ENCODE peak calls at places on chromosome 13, in six cellular contexts. I, B, Z, T, R and M are unnamed samples.

GRCh38 chr13:104993708-104994107 is 1541.8 kb downstream of the EFNB2 start:
- DNase-seq in I (no peak), Z (no peak), R (no peak), B (no peak), T (no peak), M (no peak)

GRCh38 chr13:96730676-96731075 is 263.6 kb downstream of the OXGR1 start:
- DNase-seq in B (no peak), T (no peak), Z (no peak), R (no peak), I (peak), M (no peak)

GRCh38 chr13:41985788-41986508 is 25.0 kb upstream of the VWA8 start:
- DNase-seq in Z (no peak), R (no peak), I (no peak), B (no peak), T (no peak), M (no peak)

GRCh38 chr13:62879071-62879470 is 1463.4 kb upstream of the PCDH20 start:
- DNase-seq in T (no peak), B (no peak), Z (no peak), R (no peak), I (peak), M (no peak)

GRCh38 chr13:109644069-109644750 is 142.2 kb downstream of the IRS2 start:
- DNase-seq in B (no peak), T (no peak), Z (no peak), R (no peak), I (no peak), M (no peak)

GRCh38 chr13:30679483-30680330 is 55.6 kb upstream of the ALOX5AP start:
- DNase-seq in B (no peak), T (no peak), I (peak), Z (no peak), R (peak), M (no peak)

GRCh38 chr13:112826565-112826964 is 136.7 kb downstream of the ATP11A start:
- DNase-seq in B (no peak), T (no peak), R (no peak), Z (no peak), I (no peak), M (no peak)

GRCh38 chr13:60492187-60492586 is 95.2 kb downstream of the TDRD3 start:
- DNase-seq in B (no peak), Z (no peak), R (no peak), T (no peak), I (no peak), M (no peak)

GRCh38 chr13:52980695-52981094 is 47.9 kb upstream of the OLFM4 start:
- DNase-seq in R (no peak), T (no peak), B (no peak), I (no peak), Z (no peak), M (no peak)

GRCh38 chr13:94435604-94436226 is 43.8 kb downstream of the DCT start:
- DNase-seq in I (peak), Z (no peak), T (no peak), R (no peak), B (peak), M (no peak)

GRCh38 chr13:35838356-35838755 is 292.8 kb downstream of the DCLK1 start:
- DNase-seq in R (no peak), I (peak), T (no peak), B (no peak), Z (no peak), M (no peak)

GRCh38 chr13:42420304-42420703 is 148.4 kb downstream of the AKAP11 start:
- DNase-seq in T (no peak), I (no peak), B (no peak), Z (no peak), R (no peak), M (no peak)

GRCh38 chr13:94620286-94620896 is 18.7 kb downstream of the GPR180 start:
- DNase-seq in R (no peak), I (peak), B (peak), Z (no peak), T (no peak), M (no peak)

GRCh38 chr13:109879338-109879737 is 93.0 kb upstream of the IRS2 start:
- DNase-seq in Z (no peak), T (no peak), R (no peak), B (no peak), I (no peak), M (no peak)

GRCh38 chr13:46743191-46743590 is 53.8 kb downstream of the ESD start:
- DNase-seq in I (peak), Z (no peak), R (no peak), T (no peak), B (no peak), M (no peak)

GRCh38 chr13:33728271-33729037 is 89.5 kb upstream of the RFC3 start:
- DNase-seq in I (peak), R (no peak), B (no peak), T (peak), Z (no peak), M (no peak)

GRCh38 chr13:19984430-19985218 is 26.1 kb downstream of the ZMYM2 start:
- DNase-seq in Z (no peak), I (peak), B (peak), T (no peak), R (no peak), M (no peak)
- TF ChIP-seq CTCF in Z (no peak), I (peak), B (peak), T (peak), R (peak), M (peak)

GRCh38 chr13:71672527-71672926 is 194.5 kb downstream of the DACH1 start:
- DNase-seq in B (no peak), R (no peak), T (no peak), Z (no peak), I (peak), M (no peak)
- TF ChIP-seq CTCF in B (no peak), R (peak), T (no peak), Z (no peak), I (peak), M (peak)

GRCh38 chr13:78587395-78587794 is 16.0 kb downstream of the POU4F1 start:
- DNase-seq in T (no peak), R (no peak), Z (no peak), B (no peak), I (no peak), M (no peak)

GRCh38 chr13:78589206-78589605 is 14.1 kb downstream of the POU4F1 start:
- DNase-seq in Z (peak), R (no peak), I (peak), B (peak), T (no peak), M (peak)

DNA sequence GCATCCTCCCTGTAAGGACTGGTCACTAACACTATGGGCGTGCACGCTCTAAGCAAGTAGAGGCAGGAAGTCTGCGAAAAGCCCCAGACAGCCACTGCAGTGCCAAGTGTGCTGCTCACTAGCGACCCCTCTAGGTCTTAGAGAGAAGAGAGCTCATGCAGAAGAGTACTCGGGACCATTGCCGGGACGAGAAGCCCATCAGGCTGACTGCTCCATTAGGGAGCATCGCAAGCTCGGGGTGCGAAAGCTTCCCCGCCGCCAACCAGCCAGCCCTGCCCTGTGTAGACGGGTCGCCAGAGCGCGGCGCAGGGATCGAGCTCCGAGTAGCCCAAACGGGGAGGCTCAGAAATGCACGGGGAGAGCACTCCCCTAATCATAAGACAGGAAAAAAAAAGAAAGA is 16.6 kb downstream of the POU4F1 start:
- DNase-seq in R (no peak), B (peak), T (no peak), Z (no peak), I (no peak), M (no peak)
- TF ChIP-seq CTCF in R (no peak), B (peak), T (no peak), Z (no peak), I (peak), M (peak)

DNA sequence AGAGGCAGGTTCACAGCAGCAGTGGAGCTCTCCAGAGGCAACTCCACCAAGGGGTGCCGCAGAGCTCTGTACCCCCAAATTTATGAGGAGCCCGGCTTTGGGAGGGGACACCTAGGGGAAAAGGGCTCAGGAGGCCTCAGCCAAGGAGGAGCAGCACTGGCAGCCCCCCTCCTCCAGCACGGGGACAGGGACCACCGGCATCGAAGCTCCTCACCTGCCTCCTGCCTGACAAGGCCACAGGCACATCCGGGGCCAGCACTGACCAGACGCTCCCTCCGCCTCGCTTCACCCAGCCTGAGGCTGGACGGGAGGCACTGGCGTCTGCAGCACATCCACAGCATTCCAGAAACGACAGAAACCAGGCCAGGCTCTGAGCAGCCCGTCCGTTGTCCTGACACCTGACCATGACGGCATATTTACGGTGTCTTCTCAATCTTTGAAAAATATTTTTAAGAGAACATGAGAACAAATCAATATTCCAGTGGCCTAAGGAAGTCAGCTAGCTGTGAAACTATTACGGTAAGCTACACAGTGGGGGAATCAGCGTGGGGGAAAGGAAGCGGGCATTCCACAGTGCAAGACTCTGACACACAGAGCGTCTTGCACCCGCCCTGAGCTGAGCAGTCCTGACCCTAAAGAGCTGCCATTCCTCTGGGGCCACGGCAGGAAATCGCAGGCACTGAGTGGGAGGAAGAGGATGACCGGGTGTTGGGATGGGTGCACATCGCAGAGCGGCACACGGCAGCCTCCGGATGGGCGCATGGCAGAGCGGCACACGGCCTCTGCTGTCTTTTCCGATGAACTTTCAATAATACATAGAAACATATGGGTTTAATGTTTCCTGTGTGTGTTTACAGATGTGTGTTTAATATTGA is 26.8 kb downstream of the RASA3 start:
- DNase-seq in Z (no peak), B (no peak), T (peak), R (no peak), I (no peak), M (no peak)
- TF ChIP-seq CTCF in Z (no peak), B (no peak), T (no peak), R (no peak), I (no peak), M (no peak)

DNA sequence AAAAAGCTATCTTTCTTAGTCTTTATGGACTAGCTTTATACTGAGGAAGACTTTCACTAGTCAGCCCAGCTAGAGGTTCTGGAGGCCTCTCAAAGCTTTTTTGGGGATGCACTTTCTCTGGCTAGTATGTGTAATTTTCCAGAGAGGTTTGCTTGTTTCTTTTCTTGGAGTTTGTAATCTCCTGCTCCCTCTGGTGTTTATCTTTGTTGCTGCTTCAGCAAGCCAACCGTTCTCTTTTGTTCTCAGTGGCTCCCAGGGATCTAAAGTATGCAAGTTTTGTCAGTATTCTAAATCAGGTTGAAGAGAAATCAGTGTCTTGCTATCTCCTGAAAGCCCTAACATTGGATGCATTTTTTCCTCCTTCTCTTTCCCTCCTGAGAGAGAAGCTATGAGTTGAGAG is 121.1 kb upstream of the MYO16 start:
- DNase-seq in Z (no peak), I (peak), T (no peak), B (no peak), R (no peak), M (no peak)
- TF ChIP-seq CTCF in Z (peak), I (peak), T (no peak), B (peak), R (peak), M (peak)

GRCh38 chr13:98365291-98365690 is 188.2 kb upstream of the RNF113B start:
- DNase-seq in I (no peak), B (no peak), Z (no peak), T (no peak), R (no peak), M (no peak)

GRCh38 chr13:98366959-98367358 is 189.9 kb upstream of the RNF113B start:
- DNase-seq in I (no peak), B (no peak), R (no peak), T (no peak), Z (no peak), M (no peak)

GRCh38 chr13:98370261-98370660 is 193.2 kb upstream of the RNF113B start:
- DNase-seq in R (no peak), I (no peak), T (no peak), B (no peak), Z (no peak), M (no peak)

GRCh38 chr13:98370806-98371553 is 193.9 kb upstream of the RNF113B start:
- DNase-seq in I (peak), T (peak), R (no peak), Z (no peak), B (no peak), M (no peak)

DNA sequence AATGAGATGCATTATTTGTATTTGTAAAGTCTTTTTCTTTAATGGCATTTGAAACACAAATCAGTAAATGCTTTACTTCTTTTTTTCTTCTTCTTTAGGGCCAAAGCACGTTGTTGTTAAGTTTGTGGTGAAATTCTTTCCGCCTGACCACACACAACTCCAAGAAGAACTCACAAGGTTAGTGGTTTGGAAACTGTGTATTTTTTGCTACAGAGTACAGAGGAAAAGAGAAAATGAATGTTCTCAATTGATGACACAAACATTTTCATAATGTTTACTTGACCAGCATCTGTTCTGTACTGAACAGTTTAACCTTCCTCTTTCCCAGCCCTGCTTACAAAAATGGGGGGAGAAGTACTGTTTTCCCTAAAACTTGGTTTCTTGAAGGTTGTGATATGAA is 190.9 kb upstream of the RNF113B start:
- DNase-seq in R (no peak), Z (no peak), I (no peak), T (no peak), B (no peak), M (no peak)
- TF ChIP-seq CTCF in R (no peak), Z (no peak), I (no peak), T (no peak), B (no peak), M (no peak)

GRCh38 chr13:37680137-37680536 is 81.6 kb upstream of the POSTN start:
- DNase-seq in Z (no peak), T (no peak), B (no peak), R (no peak), I (no peak), M (no peak)

GRCh38 chr13:37682496-37682895 is 83.9 kb upstream of the POSTN start:
- DNase-seq in Z (no peak), R (no peak), I (no peak), B (no peak), T (no peak), M (no peak)

GRCh38 chr13:37681295-37682032 is 82.9 kb upstream of the POSTN start:
- DNase-seq in R (no peak), B (no peak), I (peak), Z (no peak), T (no peak), M (no peak)

DNA sequence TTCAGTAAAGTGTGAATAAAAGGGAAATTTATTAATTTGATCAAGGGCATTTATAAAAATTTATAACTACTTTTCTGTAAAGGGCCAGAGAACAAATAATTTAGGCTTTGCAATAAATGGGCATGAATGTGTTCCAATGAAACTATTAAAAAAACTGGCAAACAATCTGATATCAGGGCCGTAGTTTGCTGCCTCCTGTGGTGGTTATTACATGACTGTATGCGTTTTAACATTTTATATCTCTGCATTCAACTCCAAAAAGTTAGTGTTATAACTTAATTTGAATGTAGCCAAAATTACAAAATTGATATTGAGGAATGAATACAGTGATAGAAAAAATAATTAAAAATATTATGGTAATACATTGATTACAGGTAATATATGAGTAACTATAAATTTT is 80.5 kb upstream of the POSTN start:
- DNase-seq in R (no peak), Z (no peak), I (no peak), B (no peak), T (no peak), M (no peak)
- TF ChIP-seq CTCF in R (no peak), Z (no peak), I (peak), B (no peak), T (no peak), M (peak)

DNA sequence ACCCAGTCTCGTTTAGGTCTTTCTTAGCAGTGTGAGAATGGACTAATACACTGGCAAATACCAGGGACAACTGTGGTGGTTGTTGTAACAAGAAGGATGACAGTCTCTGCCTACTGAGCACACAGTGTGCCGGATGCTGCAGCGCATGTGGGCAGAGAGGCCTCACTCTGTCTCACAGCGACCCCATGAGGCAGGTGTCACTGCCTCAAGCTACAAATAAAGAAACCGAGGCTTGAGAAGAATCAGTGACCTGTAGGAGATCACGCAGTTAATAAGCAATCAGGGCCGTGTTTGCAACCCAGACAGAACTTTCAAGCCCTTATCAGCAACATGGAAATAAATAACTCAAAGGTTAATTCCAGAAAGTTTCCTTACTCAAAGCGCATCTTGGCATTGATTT is 40.5 kb upstream of the GAS6 start:
- DNase-seq in I (peak), T (no peak), B (no peak), Z (peak), R (no peak), M (no peak)
- TF ChIP-seq CTCF in I (peak), T (no peak), B (peak), Z (peak), R (peak), M (peak)

GRCh38 chr13:22278336-22278929 is 607.6 kb downstream of the FGF9 start:
- DNase-seq in T (peak), B (no peak), Z (peak), R (peak), I (no peak), M (peak)
- TF ChIP-seq CTCF in T (no peak), B (peak), Z (no peak), R (peak), I (no peak), M (peak)

GRCh38 chr13:90867336-90867683 is 480.2 kb upstream of the MIR17HG start:
- DNase-seq in R (no peak), I (peak), B (peak), T (peak), Z (peak), M (peak)
- TF ChIP-seq CTCF in R (peak), I (peak), B (peak), T (peak), Z (peak), M (peak)